ENCODE peak calls at places on chromosomes 2 and 18, in nine cellular contexts. C, P, V, A, B, H, T, M and S are unnamed samples.

GRCh38 chr2:193963472-193964119 is 1693.4 kb upstream of the SLC39A10 start:
- DNase-seq in C (peak; percentile 66), P (peak; percentile 65), V (peak; percentile 75), A (peak; percentile 56), B (peak; percentile 5), H (peak; percentile 62), T (peak; percentile 36), M (peak; percentile 48), S (no peak)

GRCh38 chr2:121342751-121343150 is 57.7 kb upstream of the TFCP2L1 start:
- DNase-seq in C (no peak), P (no peak), V (no peak), A (no peak), B (no peak), H (no peak), T (no peak), M (no peak), S (no peak)

GRCh38 chr2:240926516-240927389 is 20.6 kb downstream of the CROCC2 start:
- DNase-seq in C (no peak), P (no peak), V (no peak), A (no peak), B (no peak), H (peak; percentile 48), T (no peak), M (no peak), S (peak; percentile 16)

GRCh38 chr2:108630567-108631405 is 88.5 kb upstream of the RANBP2 start:
- DNase-seq in C (peak; percentile 44), P (no peak), V (no peak), A (no peak), B (no peak), H (peak; percentile 39), T (no peak), M (no peak), S (no peak)

GRCh38 chr2:76895469-76895868 is 626.7 kb downstream of the LRRTM4 start:
- DNase-seq in C (peak; percentile 6), P (no peak), V (no peak), A (peak; percentile 4), B (no peak), H (no peak), T (no peak), M (no peak), S (no peak)

GRCh38 chr18:2825613-2826205 is 21.1 kb upstream of the EMILIN2 start:
- DNase-seq in C (no peak), P (no peak), V (no peak), A (peak; percentile 26), B (no peak), H (no peak), T (no peak), M (no peak), S (no peak)

GRCh38 chr2:11101430-11101829 is 53.8 kb upstream of the SLC66A3 start:
- DNase-seq in C (no peak), P (no peak), V (no peak), A (no peak), B (no peak), H (no peak), T (no peak), M (no peak), S (no peak)

GRCh38 chr2:111148925-111149324 is 28.2 kb downstream of the BCL2L11 start:
- DNase-seq in C (no peak), P (peak; percentile 93), V (no peak), A (no peak), B (no peak), H (no peak), T (no peak), M (no peak), S (no peak)

GRCh38 chr2:11430729-11431128 is 35.2 kb downstream of the E2F6 start:
- DNase-seq in C (no peak), P (no peak), V (no peak), A (no peak), B (no peak), H (no peak), T (no peak), M (no peak), S (no peak)

GRCh38 chr2:81483254-81483653 is 1178.7 kb upstream of the LRRTM1 start:
- DNase-seq in C (no peak), P (no peak), V (no peak), A (no peak), B (no peak), H (no peak), T (no peak), M (no peak), S (no peak)

GRCh38 chr18:57698571-57699276 is 77.1 kb upstream of the NARS1 start:
- DNase-seq in C (peak; percentile 42), P (no peak), V (no peak), A (peak; percentile 37), B (no peak), H (peak; percentile 83), T (no peak), M (no peak), S (no peak)

GRCh38 chr2:20494246-20494645 is 47.4 kb downstream of the RHOB start:
- DNase-seq in C (no peak), P (no peak), V (no peak), A (no peak), B (no peak), H (peak; percentile 38), T (no peak), M (no peak), S (no peak)
- H3K4me1 ChIP-seq in C (peaks cover 19% of the 10 kb centered on the region), P (no peaks in the 10 kb centered on the region), V (no peaks in the 10 kb centered on the region), A (peaks cover 10% of the 10 kb centered on the region), B (no peaks in the 10 kb centered on the region), H (peaks cover 30% of the 10 kb centered on the region), T (peaks cover 27% of the 10 kb centered on the region), M (no peaks in the 10 kb centered on the region), S (peaks cover 4% of the 10 kb centered on the region)

GRCh38 chr2:179037807-179038206 is 12.1 kb downstream of the CCDC141 start:
- DNase-seq in C (no peak), P (no peak), V (no peak), A (no peak), B (no peak), H (no peak), T (no peak), M (no peak), S (no peak)

GRCh38 chr2:179031731-179032408 is 18.1 kb downstream of the CCDC141 start:
- DNase-seq in C (peak; percentile 20), P (no peak), V (peak; percentile 17), A (peak; percentile 15), B (peak; percentile 53), H (peak; percentile 59), T (no peak), M (peak; percentile 31), S (peak; percentile 95)

GRCh38 chr2:179036353-179036905 is 13.5 kb downstream of the CCDC141 start:
- DNase-seq in C (no peak), P (no peak), V (no peak), A (no peak), B (no peak), H (no peak), T (no peak), M (no peak), S (no peak)
- TF ChIP-seq EZH2 in C (no peak), P (no peak), V (no peak), A (no peak), B (no peak), H (no peak), T (no peak), M (no peak), S (no peak)

GRCh38 chr2:55009277-55010055 is 40.8 kb downstream of the RTN4 start:
- DNase-seq in C (no peak), P (no peak), V (no peak), A (no peak), B (no peak), H (peak; percentile 39), T (no peak), M (peak; percentile 23), S (peak; percentile 53)
- H3K4me1 ChIP-seq in C (peaks cover 47% of the 10 kb centered on the region), P (peaks cover 21% of the 10 kb centered on the region), V (peaks cover 67% of the 10 kb centered on the region), A (peaks cover 58% of the 10 kb centered on the region), B (peaks cover 40% of the 10 kb centered on the region), H (peaks cover 92% of the 10 kb centered on the region), T (peaks cover 15% of the 10 kb centered on the region), M (peaks cover 44% of the 10 kb centered on the region), S (peaks cover 40% of the 10 kb centered on the region)

GRCh38 chr2:218990052-218990451 is 3.2 kb downstream of the CRYBA2 start:
- DNase-seq in C (no peak), P (no peak), V (no peak), A (no peak), B (no peak), H (no peak), T (no peak), M (no peak), S (no peak)
- TF ChIP-seq EZH2 in C (no peak), P (peak; percentile 18), V (no peak), A (no peak), B (no peak), H (peak; percentile 6), T (no peak), M (no peak), S (no peak)

GRCh38 chr2:162607915-162608314 is 230.7 kb downstream of the KCNH7 start:
- DNase-seq in C (no peak), P (no peak), V (no peak), A (peak; percentile 6), B (no peak), H (no peak), T (no peak), M (no peak), S (no peak)
- H3K4me1 ChIP-seq in C (no peaks in the 10 kb centered on the region), P (no peaks in the 10 kb centered on the region), V (peaks cover 10% of the 10 kb centered on the region), A (no peaks in the 10 kb centered on the region), B (no peaks in the 10 kb centered on the region), H (no peaks in the 10 kb centered on the region), T (no peaks in the 10 kb centered on the region), M (no peaks in the 10 kb centered on the region), S (no peaks in the 10 kb centered on the region)